ENCODE peak calls at places on chromosomes 1 and 21, in five cellular contexts. J is SK-N-SH, L is HCT116, A is K562, S is HepG2. H is an unnamed sample.

GRCh38 chr1:163170975-163171676 is 31.6 kb downstream of the RGS5 start:
- DNase-seq in J (no peak), A (no peak), S (no peak), L (no peak), H (peak; percentile 69)

GRCh38 chr1:211551628-211552465 is 27.1 kb downstream of the SLC30A1 start:
- DNase-seq in A (no peak), S (peak; percentile 19), J (no peak), L (no peak), H (peak; percentile 78)

GRCh38 chr1:7104053-7104738 is 318.9 kb downstream of the CAMTA1 start:
- DNase-seq in A (no peak), S (no peak), L (no peak), J (no peak), H (no peak)

GRCh38 chr1:98979463-98979862 is 25.2 kb downstream of the PLPPR5 start:
- DNase-seq in L (no peak), S (no peak), J (no peak), A (no peak), H (no peak)

GRCh38 chr1:67766117-67766978 is 66.9 kb downstream of the GNG12 start:
- DNase-seq in S (no peak), A (peak; percentile 65), L (no peak), J (peak; percentile 35), H (peak; percentile 84)

GRCh38 chr1:152001631-152002584 is 8.2 kb upstream of the S100A10 start:
- DNase-seq in A (peak; percentile 85), J (peak; percentile 68), S (peak; percentile 72), L (peak; percentile 85), H (peak; percentile 87)

GRCh38 chr1:2133039-2133878 is 61.3 kb downstream of the FAAP20 start:
- DNase-seq in S (no peak), A (peak; percentile 99), J (peak; percentile 96), L (peak; percentile 93), H (peak; percentile 96)

GRCh38 chr21:43916691-43917514 is 51.9 kb downstream of the AGPAT3 start:
- DNase-seq in L (no peak), A (peak; percentile 69), S (no peak), J (no peak), H (no peak)

GRCh38 chr1:206792939-206793607 is 20.8 kb upstream of the IL10 start:
- DNase-seq in A (no peak), S (no peak), J (no peak), L (no peak), H (no peak)

GRCh38 chr1:115073298-115074087 is 15.8 kb downstream of the TSPAN2 start:
- DNase-seq in J (no peak), A (no peak), L (no peak), S (no peak), H (no peak)

GRCh38 chr21:33972539-33972938 is 56.9 kb upstream of the ATP5PO start:
- DNase-seq in L (no peak), S (no peak), A (no peak), J (no peak), H (no peak)

GRCh38 chr1:239976130-239976968 is 115.3 kb upstream of the FMN2 start:
- DNase-seq in J (peak; percentile 60), S (peak; percentile 35), L (peak; percentile 22), A (peak; percentile 68), H (peak; percentile 38)

GRCh38 chr1:96411006-96411405 is 310.6 kb upstream of the PTBP2 start:
- DNase-seq in J (no peak), A (no peak), L (no peak), S (no peak), H (no peak)

GRCh38 chr1:240114222-240114621 is 22.5 kb downstream of the FMN2 start:
- DNase-seq in J (no peak), S (no peak), A (no peak), L (no peak), H (no peak)

GRCh38 chr1:180248731-180249681 is 18.9 kb downstream of the LHX4 start:
- DNase-seq in J (peak; percentile 58), S (no peak), L (no peak), A (peak; percentile 70), H (no peak)

GRCh38 chr1:180247061-180247460 is 17.0 kb downstream of the LHX4 start:
- DNase-seq in J (no peak), S (no peak), A (no peak), L (no peak), H (no peak)

GRCh38 chr1:180246579-180246978 is 16.5 kb downstream of the LHX4 start:
- DNase-seq in A (no peak), L (no peak), S (no peak), J (no peak), H (no peak)

GRCh38 chr1:180247580-180247979 is 17.5 kb downstream of the LHX4 start:
- DNase-seq in A (no peak), J (no peak), L (no peak), S (no peak), H (no peak)

DNA sequence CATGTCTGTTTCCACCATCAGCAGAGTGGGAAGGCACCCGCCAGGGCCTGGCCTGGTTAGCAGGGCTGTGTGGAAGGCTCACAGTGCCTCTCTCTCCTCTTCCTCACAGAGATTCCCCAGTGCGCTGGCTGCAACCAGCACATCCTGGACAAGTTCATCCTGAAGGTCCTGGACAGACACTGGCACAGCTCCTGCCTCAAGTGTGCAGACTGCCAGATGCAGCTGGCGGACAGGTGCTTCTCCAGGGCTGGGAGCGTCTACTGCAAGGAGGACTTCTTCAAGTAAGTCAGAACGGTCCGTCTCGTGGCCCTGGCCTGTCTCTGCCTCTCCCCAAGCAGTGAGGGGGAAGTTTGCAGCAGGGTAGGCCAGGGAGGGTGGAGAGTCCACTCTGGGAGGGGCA is 18.1 kb downstream of the LHX4 start:
- DNase-seq in S (no peak), J (no peak), A (no peak), L (no peak), H (no peak)
- TF ChIP-seq MAX in S (no peak), J (no peak), A (no peak), L (no peak), H (no peak)

GRCh38 chr1:21938791-21939538 is 1.9 kb upstream of the HSPG2 start:
- DNase-seq in A (peak; percentile 54), J (no peak), L (no peak), S (no peak), H (peak; percentile 91)

GRCh38 chr1:21941370-21941769 is 4.3 kb upstream of the HSPG2 start:
- DNase-seq in L (no peak), A (no peak), S (no peak), J (no peak), H (no peak)

GRCh38 chr1:21940492-21940891 is 3.4 kb upstream of the HSPG2 start:
- DNase-seq in L (no peak), J (no peak), S (no peak), A (no peak), H (no peak)

GRCh38 chr1:21937372-21938121 is 437 bp upstream of the HSPG2 start:
- DNase-seq in L (peak; percentile 60), S (peak; percentile 72), A (peak; percentile 90), J (peak; percentile 99), H (peak; percentile 82)

DNA sequence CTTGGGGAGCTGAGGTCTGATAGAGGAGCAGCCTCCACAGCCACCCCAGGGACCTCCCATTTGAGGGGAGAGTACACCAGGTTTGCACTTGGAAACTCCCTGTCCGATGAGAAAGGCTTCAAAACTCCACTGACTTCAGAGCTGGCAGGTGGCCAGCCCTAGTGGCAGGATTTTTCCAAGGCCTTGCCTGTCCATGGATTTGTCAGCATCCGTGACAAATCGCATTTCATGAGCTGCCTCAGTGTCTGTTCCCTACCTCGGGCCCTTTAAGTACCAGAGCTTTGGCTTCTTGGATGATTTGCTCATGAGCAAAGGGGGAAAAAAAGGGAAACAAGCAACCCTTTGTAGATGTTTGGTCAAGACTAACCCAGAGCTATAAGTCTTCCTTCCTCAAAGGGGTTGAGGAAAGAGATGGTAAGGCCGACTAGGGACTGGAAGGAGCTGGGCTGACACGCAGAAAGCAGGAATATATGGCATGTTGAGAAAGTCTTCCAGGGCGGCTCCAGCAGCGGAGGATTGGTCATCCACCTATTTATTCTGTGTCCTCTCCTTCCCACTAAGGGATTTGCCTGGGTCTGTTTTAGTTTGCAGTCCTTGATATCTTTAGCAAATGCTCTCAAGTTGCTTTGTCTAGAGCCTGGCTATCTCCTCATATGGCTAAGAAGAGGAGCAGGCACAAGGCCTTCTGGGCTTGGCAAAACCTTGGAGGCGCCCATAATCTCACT is 2.7 kb upstream of the HSPG2 start:
- DNase-seq in S (peak; percentile 83), J (peak; percentile 52), L (peak; percentile 78), A (peak; percentile 79), H (peak; percentile 98)
- TF ChIP-seq CTCF in S (peak; percentile 57), J (peak; percentile 64), L (no peak), A (no peak), H (peak; percentile 60)

DNA sequence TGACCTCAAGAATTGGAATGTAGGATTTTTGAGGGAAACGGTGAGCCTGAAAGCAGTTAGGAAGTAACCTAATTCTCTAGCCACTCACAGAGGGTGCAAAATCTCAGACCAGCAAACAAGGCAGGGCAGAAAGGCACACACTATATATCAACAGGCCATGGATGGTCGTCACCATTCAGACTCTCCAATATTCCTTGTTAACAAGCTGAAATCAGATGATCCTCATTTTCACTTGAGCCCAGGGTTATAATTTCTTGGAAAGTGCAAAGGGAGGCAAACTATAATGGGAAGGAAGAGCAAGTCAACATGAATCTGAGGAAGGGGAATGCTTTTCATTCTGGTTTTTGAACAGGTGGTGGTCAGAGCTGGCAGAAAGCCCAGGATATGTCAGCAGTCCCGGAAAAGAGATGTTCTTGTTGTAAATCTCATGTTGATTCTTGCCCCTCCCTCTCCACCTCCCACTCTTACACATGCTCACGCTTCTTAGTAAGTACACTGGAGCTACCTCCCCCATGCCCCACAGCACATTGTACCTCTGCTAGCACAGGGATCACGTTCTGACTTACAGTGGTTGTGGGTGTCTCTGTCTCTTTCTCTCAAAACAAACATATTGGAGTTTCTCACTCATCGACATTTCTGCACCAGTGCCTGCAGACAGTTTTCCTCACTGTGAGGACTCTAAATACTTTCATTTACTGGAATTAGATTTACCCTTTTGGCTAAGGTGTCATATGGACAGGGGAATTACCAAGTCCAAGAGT is 77.7 kb downstream of the XCL2 start:
- DNase-seq in J (peak; percentile 25), S (peak; percentile 36), L (no peak), A (peak; percentile 91), H (no peak)
- TF ChIP-seq POLR2AphosphoS5 in J (peak; percentile 49), S (no peak), L (no peak), A (peak; percentile 22), H (no peak)

GRCh38 chr1:245276426-245276825 is 121.6 kb downstream of the KIF26B start:
- DNase-seq in A (no peak), S (no peak), L (no peak), J (no peak), H (no peak)

GRCh38 chr1:245272676-245273075 is 117.9 kb downstream of the KIF26B start:
- DNase-seq in A (no peak), J (no peak), S (no peak), L (no peak), H (no peak)

GRCh38 chr1:245266105-245266504 is 111.3 kb downstream of the KIF26B start:
- DNase-seq in S (no peak), J (no peak), L (no peak), A (no peak), H (no peak)

GRCh38 chr1:245270063-245270462 is 115.3 kb downstream of the KIF26B start:
- DNase-seq in A (no peak), S (no peak), L (no peak), J (no peak), H (no peak)

GRCh38 chr1:245270972-245271371 is 116.2 kb downstream of the KIF26B start:
- DNase-seq in S (no peak), L (no peak), J (no peak), A (no peak), H (no peak)
- TF ChIP-seq MAX in S (no peak), L (no peak), J (no peak), A (no peak), H (no peak)

DNA sequence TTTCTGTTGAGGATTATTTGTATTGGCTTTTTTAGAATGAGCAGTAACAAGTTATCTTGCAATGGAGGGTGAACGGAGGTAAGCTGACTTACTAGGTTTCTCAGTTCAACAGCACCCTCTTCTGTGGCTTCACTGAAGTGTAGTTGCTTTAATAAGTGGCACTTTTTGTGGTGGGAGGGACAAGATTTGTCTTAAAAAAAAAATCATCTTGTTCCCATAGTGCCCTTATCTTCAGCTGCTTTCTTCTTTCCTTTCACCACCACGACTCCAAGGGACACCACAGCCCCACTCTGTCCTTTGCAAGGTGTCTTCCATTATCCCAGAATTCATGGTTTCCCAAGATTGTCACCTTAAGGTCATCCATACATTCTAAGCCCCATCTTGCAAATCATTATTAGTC is 92.9 kb downstream of the PIGK start:
- DNase-seq in J (peak; percentile 56), S (peak; percentile 39), L (peak; percentile 73), A (peak; percentile 56), H (peak; percentile 72)
- TF ChIP-seq CTCF in J (peak; percentile 84), S (peak; percentile 68), L (peak; percentile 76), A (peak; percentile 54), H (peak; percentile 37)

H was measured in endothelial cell of umbilical vein.